ENCODE peak calls at places on chromosomes 2 and 18, in ten cellular contexts. One of them, this sample, is unnamed.

GRCh38 chr2:35785564-35785963 is 570.0 kb upstream of the CRIM1 start:
- DNase-seq in C1 segment of cervical spinal cord: no peak
- DNase-seq in B cell: no peak
- DNase-seq in RKO: no peak
- DNase-seq in esophagus squamous epithelium: no peak
- DNase-seq in skeletal muscle cell: no peak
- DNase-seq in Kasumi-1: no peak
- DNase-seq in Caki2: no peak
- DNase-seq in activated naive CD4-positive, alpha-beta T cell treated with anti-CD3 and anti-CD28 coated beads, Interleukin-2, amount 10 ng/mL, durations not matched to agents 7 days and 5 days: no peak
- DNase-seq in breast epithelium: no peak
- DNase-seq in this sample: no peak

GRCh38 chr18:8805552-8805951 is 100.2 kb downstream of the MTCL1 start:
- DNase-seq in C1 segment of cervical spinal cord: no peak
- DNase-seq in B cell: no peak
- DNase-seq in RKO: no peak
- DNase-seq in esophagus squamous epithelium: no peak
- DNase-seq in skeletal muscle cell: no peak
- DNase-seq in Kasumi-1: no peak
- DNase-seq in Caki2: no peak
- DNase-seq in activated naive CD4-positive, alpha-beta T cell treated with anti-CD3 and anti-CD28 coated beads, Interleukin-2, amount 10 ng/mL, durations not matched to agents 7 days and 5 days: no peak
- DNase-seq in breast epithelium: no peak
- DNase-seq in this sample: no peak

GRCh38 chr2:112626604-112627059 is 19.1 kb upstream of the SLC20A1 start:
- DNase-seq in C1 segment of cervical spinal cord: peak
- DNase-seq in B cell: peak
- DNase-seq in RKO: peak
- DNase-seq in esophagus squamous epithelium: no peak
- DNase-seq in skeletal muscle cell: peak
- DNase-seq in Kasumi-1: peak
- DNase-seq in Caki2: peak
- DNase-seq in activated naive CD4-positive, alpha-beta T cell treated with anti-CD3 and anti-CD28 coated beads, Interleukin-2, amount 10 ng/mL, durations not matched to agents 7 days and 5 days: peak
- DNase-seq in breast epithelium: peak
- DNase-seq in this sample: no peak

GRCh38 chr2:164066095-164066494 is 330.3 kb upstream of the FIGN start:
- DNase-seq in C1 segment of cervical spinal cord: no peak
- DNase-seq in B cell: no peak
- DNase-seq in RKO: no peak
- DNase-seq in esophagus squamous epithelium: no peak
- DNase-seq in skeletal muscle cell: no peak
- DNase-seq in Kasumi-1: no peak
- DNase-seq in Caki2: no peak
- DNase-seq in activated naive CD4-positive, alpha-beta T cell treated with anti-CD3 and anti-CD28 coated beads, Interleukin-2, amount 10 ng/mL, durations not matched to agents 7 days and 5 days: no peak
- DNase-seq in breast epithelium: no peak
- DNase-seq in this sample: no peak

GRCh38 chr2:207352978-207353377 is 176.8 kb upstream of the CREB1 start:
- DNase-seq in C1 segment of cervical spinal cord: peak
- DNase-seq in B cell: no peak
- DNase-seq in RKO: no peak
- DNase-seq in esophagus squamous epithelium: no peak
- DNase-seq in skeletal muscle cell: no peak
- DNase-seq in Kasumi-1: no peak
- DNase-seq in Caki2: no peak
- DNase-seq in activated naive CD4-positive, alpha-beta T cell treated with anti-CD3 and anti-CD28 coated beads, Interleukin-2, amount 10 ng/mL, durations not matched to agents 7 days and 5 days: peak
- DNase-seq in breast epithelium: no peak
- DNase-seq in this sample: no peak

GRCh38 chr18:58754544-58755068 is 83.3 kb downstream of the MALT1 start:
- DNase-seq in C1 segment of cervical spinal cord: no peak
- DNase-seq in B cell: peak
- DNase-seq in RKO: no peak
- DNase-seq in esophagus squamous epithelium: no peak
- DNase-seq in skeletal muscle cell: no peak
- DNase-seq in Kasumi-1: peak
- DNase-seq in Caki2: no peak
- DNase-seq in activated naive CD4-positive, alpha-beta T cell treated with anti-CD3 and anti-CD28 coated beads, Interleukin-2, amount 10 ng/mL, durations not matched to agents 7 days and 5 days: no peak
- DNase-seq in breast epithelium: no peak
- DNase-seq in this sample: no peak

GRCh38 chr2:239806276-239806675 is 218.9 kb downstream of the NDUFA10 start:
- DNase-seq in C1 segment of cervical spinal cord: peak
- DNase-seq in B cell: no peak
- DNase-seq in RKO: no peak
- DNase-seq in esophagus squamous epithelium: no peak
- DNase-seq in skeletal muscle cell: no peak
- DNase-seq in Kasumi-1: no peak
- DNase-seq in Caki2: no peak
- DNase-seq in activated naive CD4-positive, alpha-beta T cell treated with anti-CD3 and anti-CD28 coated beads, Interleukin-2, amount 10 ng/mL, durations not matched to agents 7 days and 5 days: no peak
- DNase-seq in breast epithelium: no peak
- DNase-seq in this sample: no peak

GRCh38 chr2:164430166-164430783 is 191.0 kb downstream of the GRB14 start:
- DNase-seq in C1 segment of cervical spinal cord: peak
- DNase-seq in B cell: no peak
- DNase-seq in RKO: peak
- DNase-seq in esophagus squamous epithelium: no peak
- DNase-seq in skeletal muscle cell: no peak
- DNase-seq in Kasumi-1: peak
- DNase-seq in Caki2: peak
- DNase-seq in activated naive CD4-positive, alpha-beta T cell treated with anti-CD3 and anti-CD28 coated beads, Interleukin-2, amount 10 ng/mL, durations not matched to agents 7 days and 5 days: no peak
- DNase-seq in breast epithelium: no peak
- DNase-seq in this sample: no peak

GRCh38 chr2:130241041-130241707 is 42.9 kb upstream of the TUBA3E start:
- DNase-seq in C1 segment of cervical spinal cord: no peak
- DNase-seq in B cell: no peak
- DNase-seq in RKO: peak
- DNase-seq in esophagus squamous epithelium: no peak
- DNase-seq in skeletal muscle cell: no peak
- DNase-seq in Kasumi-1: no peak
- DNase-seq in Caki2: peak
- DNase-seq in activated naive CD4-positive, alpha-beta T cell treated with anti-CD3 and anti-CD28 coated beads, Interleukin-2, amount 10 ng/mL, durations not matched to agents 7 days and 5 days: no peak
- DNase-seq in breast epithelium: no peak
- DNase-seq in this sample: no peak

GRCh38 chr2:25398534-25398933 is 56.8 kb upstream of the DNMT3A start:
- DNase-seq in C1 segment of cervical spinal cord: no peak
- DNase-seq in B cell: no peak
- DNase-seq in RKO: no peak
- DNase-seq in esophagus squamous epithelium: no peak
- DNase-seq in skeletal muscle cell: no peak
- DNase-seq in Kasumi-1: no peak
- DNase-seq in Caki2: no peak
- DNase-seq in activated naive CD4-positive, alpha-beta T cell treated with anti-CD3 and anti-CD28 coated beads, Interleukin-2, amount 10 ng/mL, durations not matched to agents 7 days and 5 days: no peak
- DNase-seq in breast epithelium: no peak
- DNase-seq in this sample: no peak

GRCh38 chr2:17719562-17720371 is 33.8 kb downstream of the SMC6 start:
- DNase-seq in C1 segment of cervical spinal cord: no peak
- DNase-seq in B cell: no peak
- DNase-seq in RKO: peak
- DNase-seq in esophagus squamous epithelium: no peak
- DNase-seq in skeletal muscle cell: no peak
- DNase-seq in Kasumi-1: peak
- DNase-seq in Caki2: peak
- DNase-seq in activated naive CD4-positive, alpha-beta T cell treated with anti-CD3 and anti-CD28 coated beads, Interleukin-2, amount 10 ng/mL, durations not matched to agents 7 days and 5 days: no peak
- DNase-seq in breast epithelium: no peak
- DNase-seq in this sample: no peak